ENCODE peak calls at places on chromosomes 7 and 10, in four cellular contexts. Z, O, L and N are unnamed samples.

GRCh38 chr7:77242068-77242467 is 42.4 kb upstream of the FGL2 start:
- ATAC-seq in O (no peak), L (no peak), Z (peak), N (no peak)

GRCh38 chr7:70415179-70415972 is 716.6 kb upstream of the GALNT17 start:
- ATAC-seq in O (no peak), Z (no peak), L (no peak), N (no peak)

GRCh38 chr10:59757966-59758365 is 4.7 kb upstream of the MRLN start:
- ATAC-seq in Z (no peak), O (no peak), L (no peak), N (no peak)

GRCh38 chr7:35792472-35793224 is 8.2 kb upstream of the SEPTIN7 start:
- ATAC-seq in O (peak), L (no peak), Z (peak), N (peak)

GRCh38 chr10:92062273-92062672 is 138.7 kb downstream of the BTAF1 start:
- ATAC-seq in L (no peak), O (no peak), Z (peak), N (no peak)

GRCh38 chr7:132205515-132205914 is 370.8 kb downstream of the PLXNA4 start:
- ATAC-seq in Z (no peak), O (no peak), L (no peak), N (no peak)

GRCh38 chr10:89297791-89298190 is 4.1 kb upstream of the IFIT2 start:
- ATAC-seq in L (no peak), Z (no peak), O (no peak), N (no peak)

GRCh38 chr7:156196649-156197048 is 384.4 kb upstream of the SHH start:
- ATAC-seq in O (no peak), Z (no peak), L (no peak), N (no peak)

GRCh38 chr7:16652255-16652583 is 6.2 kb downstream of the BZW2 start:
- ATAC-seq in O (peak), L (no peak), Z (peak), N (no peak)

GRCh38 chr10:77002872-77003271 is 634.7 kb downstream of the KCNMA1 start:
- ATAC-seq in Z (no peak), O (no peak), L (no peak), N (no peak)

GRCh38 chr7:145216876-145217275 is 381.0 kb upstream of the TPK1 start:
- ATAC-seq in L (no peak), Z (no peak), O (no peak), N (no peak)

GRCh38 chr10:47260505-47261111 is 39.4 kb upstream of the GDF10 start:
- ATAC-seq in Z (peak), O (no peak), L (peak), N (no peak)

GRCh38 chr7:4648111-4648510 is 34.0 kb upstream of the FOXK1 start:
- ATAC-seq in O (no peak), L (no peak), Z (no peak), N (no peak)

GRCh38 chr7:84187087-84187805 is 7.3 kb downstream of the SEMA3A start:
- ATAC-seq in O (no peak), Z (no peak), L (no peak), N (no peak)

GRCh38 chr10:84026821-84027257 is 112.5 kb upstream of the GHITM start:
- ATAC-seq in L (no peak), Z (no peak), O (no peak), N (no peak)

GRCh38 chr7:39616138-39616537 is 7.2 kb upstream of the RALA start:
- ATAC-seq in Z (no peak), L (no peak), O (no peak), N (no peak)

GRCh38 chr7:69722836-69723235 is 124.6 kb downstream of the AUTS2 start:
- ATAC-seq in Z (peak), O (no peak), L (no peak), N (peak)

GRCh38 chr10:11871470-11871869 is 48.3 kb downstream of the PROSER2 start:
- ATAC-seq in Z (peak), L (no peak), O (no peak), N (no peak)

GRCh38 chr10:79167537-79167936 is 98.8 kb downstream of the ZMIZ1 start:
- ATAC-seq in Z (peak), L (no peak), O (no peak), N (no peak)

GRCh38 chr10:6133331-6134098 is 44.7 kb downstream of the RBM17 start:
- ATAC-seq in Z (no peak), O (no peak), L (no peak), N (no peak)

GRCh38 chr7:149845257-149845980 is 7.2 kb downstream of the ZNF862 start:
- ATAC-seq in L (no peak), O (no peak), Z (no peak), N (peak)

GRCh38 chr10:62582804-62583208 is 208.6 kb downstream of the ZNF365 start:
- ATAC-seq in L (no peak), Z (peak), O (peak), N (peak)

GRCh38 chr7:159119851-159120539 is 24.7 kb downstream of the VIPR2 start:
- ATAC-seq in O (no peak), Z (no peak), L (no peak), N (no peak)

GRCh38 chr7:117600912-117601311 is 121.1 kb downstream of the CFTR start:
- ATAC-seq in L (no peak), O (no peak), Z (no peak), N (no peak)

GRCh38 chr7:42611961-42612360 is 299.9 kb downstream of the C7orf25 start:
- ATAC-seq in Z (no peak), O (no peak), L (no peak), N (no peak)

GRCh38 chr10:14074062-14074884 is 256.5 kb downstream of the FRMD4A start:
- ATAC-seq in L (no peak), Z (peak), O (peak), N (peak)

GRCh38 chr7:140519007-140519399 is 39.7 kb upstream of the MKRN1 start:
- ATAC-seq in O (peak), L (peak), Z (no peak), N (peak)

GRCh38 chr10:63164045-63164722 is 31.1 kb downstream of the NRBF2 start:
- ATAC-seq in Z (peak), O (peak), L (no peak), N (peak)

GRCh38 chr7:50155755-50156154 is 62.7 kb upstream of the ZPBP start:
- ATAC-seq in Z (no peak), O (no peak), L (no peak), N (no peak)

GRCh38 chr7:27462575-27463270 is 200.0 kb downstream of the HIBADH start:
- ATAC-seq in L (no peak), O (no peak), Z (peak), N (no peak)

GRCh38 chr10:12533151-12533550 is 183.8 kb downstream of the CAMK1D start:
- ATAC-seq in O (no peak), L (no peak), Z (no peak), N (no peak)

GRCh38 chr10:3924344-3924743 is 139.3 kb upstream of the KLF6 start:
- ATAC-seq in L (no peak), O (no peak), Z (peak), N (peak)
- TF ChIP-seq POLR2A in L (no peak), O (no peak), Z (no peak), N (no peak)

DNA sequence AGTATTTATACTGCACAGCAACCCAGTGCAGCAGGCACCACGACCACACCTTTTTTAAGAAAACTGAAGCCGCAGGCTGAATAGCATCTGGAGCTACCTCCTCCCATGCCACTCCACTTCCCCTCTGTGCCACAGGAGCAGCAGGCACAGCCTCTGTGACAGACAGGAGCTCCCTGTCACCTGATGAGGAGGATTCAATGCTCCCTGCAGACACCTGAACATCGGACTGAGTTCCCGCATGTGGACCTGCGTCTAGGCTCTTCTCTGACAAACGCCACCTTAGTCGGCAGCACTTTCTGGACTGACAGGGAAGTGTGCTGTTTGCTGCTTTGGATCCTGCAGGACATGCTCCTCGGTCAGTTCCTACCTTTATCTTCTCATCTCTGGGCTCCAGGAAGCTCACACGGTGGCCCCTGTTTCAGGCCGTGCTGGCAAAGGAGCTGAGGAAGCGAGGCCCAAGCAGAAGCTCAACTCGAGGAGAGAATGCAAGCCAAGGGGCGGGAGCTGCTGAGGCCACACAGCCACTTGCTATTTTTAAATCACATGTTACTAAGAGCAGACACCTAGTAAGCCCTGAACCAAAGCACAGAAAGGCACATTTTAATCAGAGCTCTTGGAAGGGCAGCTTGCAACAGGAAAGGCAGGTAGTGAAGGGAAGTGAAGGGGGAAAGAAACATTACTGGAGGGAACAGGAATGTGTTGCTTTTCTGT is 56.6 kb downstream of the VOPP1 start:
- ATAC-seq in O (no peak), L (no peak), Z (peak), N (peak)
- TF ChIP-seq POLR2A in O (no peak), L (no peak), Z (no peak), N (no peak)

DNA sequence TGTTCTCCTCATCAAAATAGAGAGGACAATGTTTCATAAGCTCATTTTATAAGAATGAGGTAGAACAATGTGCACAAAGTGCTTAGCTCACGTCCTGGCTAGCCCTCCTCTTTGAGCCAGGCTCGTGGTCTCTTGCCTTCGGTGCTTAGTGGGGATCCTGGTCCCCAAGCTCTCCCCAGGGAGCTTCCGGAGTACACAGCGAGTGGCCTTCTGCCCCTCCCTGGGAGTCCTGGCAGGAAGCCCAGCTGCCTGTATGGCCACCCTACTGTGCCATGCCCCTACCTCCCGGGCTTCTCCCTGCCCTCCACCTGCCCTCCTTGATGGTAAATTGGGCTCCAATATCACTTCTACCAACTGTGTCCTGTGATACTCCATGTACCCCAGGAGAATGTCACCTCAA is 859 bp downstream of the MYO1G start:
- ATAC-seq in O (no peak), Z (no peak), L (no peak), N (no peak)
- TF ChIP-seq POLR2A in O (no peak), Z (no peak), L (no peak), N (no peak)

DNA sequence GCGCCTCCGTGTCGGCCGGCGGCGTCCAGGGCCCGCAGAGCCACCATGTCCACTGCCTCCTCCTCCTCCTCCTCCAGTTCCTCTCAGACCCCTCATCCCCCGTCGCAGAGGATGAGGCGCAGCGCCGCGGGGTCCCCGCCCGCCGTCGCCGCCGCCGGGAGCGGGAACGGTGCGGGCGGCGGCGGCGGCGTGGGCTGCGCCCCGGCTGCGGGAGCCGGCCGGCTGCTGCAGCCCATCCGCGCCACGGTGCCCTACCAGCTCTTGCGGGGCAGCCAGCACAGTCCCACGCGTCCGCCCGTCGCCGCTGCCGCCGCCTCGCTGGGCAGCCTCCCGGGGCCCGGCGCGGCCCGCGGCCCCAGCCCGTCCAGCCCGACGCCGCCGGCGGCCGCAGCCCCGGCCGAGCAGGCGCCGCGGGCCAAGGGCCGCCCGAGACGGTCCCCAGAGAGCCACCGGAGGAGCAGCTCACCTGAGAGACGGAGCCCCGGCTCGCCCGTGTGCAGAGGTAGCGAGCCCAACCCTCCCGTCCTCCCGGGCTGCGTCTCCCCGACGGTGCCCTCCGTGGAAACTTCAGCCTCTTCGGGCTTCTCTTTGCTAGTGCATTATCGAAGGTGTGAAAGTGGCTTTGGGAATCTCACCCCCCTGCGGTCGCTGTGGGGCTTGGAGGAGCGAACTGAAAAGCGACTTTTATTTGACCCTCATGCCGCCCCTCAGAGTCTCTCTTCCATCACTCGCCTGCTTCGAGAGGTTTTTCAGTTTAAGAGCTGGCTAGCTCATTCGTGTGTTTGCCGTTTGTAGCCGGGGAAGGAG is 913 bp downstream of the GLCCI1 start:
- ATAC-seq in L (no peak), Z (no peak), O (peak), N (peak)
- TF ChIP-seq POLR2A in L (no peak), Z (no peak), O (no peak), N (no peak)

DNA sequence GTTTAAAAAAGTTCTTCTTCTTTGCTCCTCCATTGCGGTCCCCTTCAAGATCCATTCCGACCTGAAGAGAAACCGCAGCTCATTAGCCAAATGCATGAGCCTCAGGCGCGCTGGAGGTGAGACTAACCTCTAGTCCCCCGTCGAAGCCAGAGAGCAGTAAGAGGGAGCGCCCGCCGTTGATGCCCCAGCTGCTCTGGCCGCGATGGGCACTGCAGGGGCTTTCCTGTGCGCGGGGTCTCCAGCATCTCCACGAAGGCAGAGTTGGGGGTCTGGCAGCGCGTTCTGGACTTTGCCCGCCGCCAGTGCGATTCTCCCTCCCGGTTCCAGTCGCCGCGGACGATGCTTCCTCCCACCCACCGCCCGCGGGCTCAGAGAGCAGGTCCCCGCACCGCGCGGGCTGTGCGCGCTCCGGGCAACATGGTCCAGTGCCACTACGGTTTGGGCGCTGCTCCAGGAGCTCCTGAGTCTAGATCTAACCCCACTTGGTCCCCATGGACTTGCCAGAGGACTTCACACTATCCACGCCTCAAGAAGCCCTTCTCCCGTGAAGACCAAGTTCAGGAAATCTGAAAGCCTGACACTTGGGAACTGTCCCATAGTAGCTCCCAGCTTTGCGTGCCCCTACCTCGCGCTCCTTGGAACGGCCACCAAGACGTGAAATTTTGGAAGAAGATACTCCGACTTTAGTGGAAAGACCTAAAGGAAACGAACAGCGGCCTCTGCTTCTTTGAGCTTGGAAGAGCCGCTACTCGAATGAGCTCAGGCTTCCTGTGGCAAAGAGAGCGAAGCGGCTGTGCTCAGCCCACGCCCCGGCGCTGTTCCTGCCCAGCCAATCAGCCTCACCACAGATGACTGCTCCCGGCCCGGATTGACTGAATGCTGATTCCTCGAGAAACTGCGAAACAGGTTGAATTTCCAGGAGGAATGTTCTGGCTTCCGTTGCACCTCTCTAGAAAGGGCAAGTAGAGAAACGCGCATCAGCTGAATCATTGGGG is at the start of gene ABCB1:
- ATAC-seq in L (peak), Z (peak), O (peak), N (peak)
- TF ChIP-seq POLR2A in L (no peak), Z (no peak), O (peak), N (no peak)

GRCh38 chr7:23476286-23477169 is 6.2 kb upstream of the IGF2BP3 start:
- ATAC-seq in Z (no peak), L (peak), O (no peak), N (no peak)
- TF ChIP-seq POLR2A in Z (no peak), L (peak), O (no peak), N (no peak)

DNA sequence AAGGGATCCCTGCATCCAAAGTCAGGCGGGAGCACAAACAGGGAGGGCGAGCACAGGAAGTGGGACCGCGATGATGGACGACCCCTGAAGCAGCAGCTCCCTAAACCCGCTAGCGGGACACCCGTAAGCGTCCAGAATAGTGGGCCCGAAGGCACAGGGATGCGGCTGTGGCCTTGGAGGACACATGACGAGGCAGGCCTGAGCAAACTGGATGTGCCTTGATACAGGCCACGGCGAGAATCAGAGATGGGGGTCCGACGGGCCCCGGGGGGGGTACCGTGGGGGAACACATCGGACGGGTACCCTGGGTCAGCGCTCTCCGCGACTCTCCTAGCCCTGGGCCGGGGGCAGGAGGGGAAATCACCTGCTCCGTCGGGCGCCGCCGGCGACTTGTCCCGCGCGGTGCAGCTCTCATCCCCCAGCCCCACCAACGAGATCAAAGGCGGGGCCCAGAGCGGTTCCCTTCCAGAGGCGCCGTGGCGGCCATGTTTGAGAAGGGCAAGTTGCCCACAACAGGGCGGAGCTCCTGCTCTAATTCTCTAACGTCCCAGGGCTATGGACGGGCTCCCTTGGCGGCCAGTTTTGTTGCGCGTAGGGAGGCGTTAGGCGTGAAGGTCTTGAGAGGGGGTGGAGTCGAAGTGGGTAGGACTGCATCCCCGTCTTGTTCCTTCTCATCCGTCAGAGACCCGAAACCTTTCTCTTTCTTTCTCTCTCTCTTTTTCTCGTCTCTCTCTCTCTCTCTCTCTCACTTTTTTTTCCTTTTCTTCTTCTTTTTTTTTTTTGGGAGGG is at the start of gene CUEDC2:
- ATAC-seq in L (peak), Z (peak), O (peak), N (peak)
- TF ChIP-seq POLR2A in L (peak), Z (no peak), O (peak), N (peak)

GRCh38 chr10:132631348-132631735 is 93.8 kb downstream of the INPP5A start:
- ATAC-seq in L (no peak), Z (peak), O (peak), N (peak)
- TF ChIP-seq POLR2A in L (no peak), Z (no peak), O (no peak), N (no peak)

GRCh38 chr7:87219545-87220025 is at the start of gene TMEM243:
- ATAC-seq in O (peak), Z (peak), L (peak), N (peak)

GRCh38 chr7:87218941-87219544 is 489 bp downstream of the TMEM243 start:
- ATAC-seq in O (peak), Z (peak), L (peak), N (peak)

GRCh38 chr7:87215051-87215450 is 4.5 kb downstream of the TMEM243 start:
- ATAC-seq in Z (no peak), L (no peak), O (no peak), N (no peak)

GRCh38 chr7:87217983-87218653 is 1.4 kb downstream of the TMEM243 start:
- ATAC-seq in L (no peak), O (no peak), Z (no peak), N (no peak)

GRCh38 chr7:87216701-87217508 is 2.6 kb downstream of the TMEM243 start:
- ATAC-seq in Z (no peak), O (no peak), L (no peak), N (no peak)
- TF ChIP-seq POLR2A in Z (no peak), O (no peak), L (no peak), N (no peak)